ENCODE peak calls at places on chromosomes 4 and X, in eight cellular contexts. A is GM12892, B is adrenal gland, F is transverse colon, Q is stomach, T is heart left ventricle, M is breast epithelium, R is suprapubic skin. V is an unnamed sample.

GRCh38 chr4:79088991-79089705 is 149.9 kb upstream of the PAQR3 start:
- DNase-seq in M (no peak), Q (no peak), B (no peak), F (no peak), T (no peak), A (no peak), R (no peak), V (no peak)

GRCh38 chrX:10533686-10534365 is 86.6 kb downstream of the MID1 start:
- DNase-seq in Q (no peak), R (no peak), F (no peak), M (no peak), B (no peak), A (no peak), T (no peak), V (no peak)

GRCh38 chrX:20143539-20143938 is 1.9 kb upstream of the EIF1AX start:
- DNase-seq in B (no peak), A (no peak), Q (no peak), M (no peak), R (no peak), T (no peak), F (no peak), V (no peak)

GRCh38 chrX:46180258-46180687 is 364.9 kb downstream of the ZNF674 start:
- DNase-seq in A (no peak), Q (no peak), R (no peak), T (no peak), F (no peak), B (no peak), M (no peak), V (no peak)

GRCh38 chrX:15465896-15466651 is 27.1 kb downstream of the PIR start:
- DNase-seq in T (no peak), M (no peak), F (no peak), Q (no peak), A (no peak), B (no peak), R (no peak), V (no peak)

GRCh38 chr4:81019016-81019415 is 11.5 kb upstream of the BMP3 start:
- DNase-seq in B (no peak), A (no peak), R (no peak), T (no peak), F (peak), M (no peak), Q (no peak), V (no peak)

GRCh38 chr4:5660185-5660584 is 48.2 kb downstream of the EVC2 start:
- DNase-seq in F (no peak), R (no peak), A (no peak), M (no peak), B (no peak), Q (no peak), T (no peak), V (no peak)

GRCh38 chr4:25857403-25857802 is 5.4 kb downstream of the SEL1L3 start:
- DNase-seq in A (no peak), M (no peak), B (no peak), R (no peak), F (no peak), Q (no peak), T (no peak), V (no peak)

GRCh38 chr4:168397611-168398169 is 79.1 kb upstream of the DDX60 start:
- DNase-seq in A (no peak), M (no peak), F (no peak), Q (no peak), B (no peak), T (no peak), R (no peak), V (no peak)

GRCh38 chr4:52157641-52158316 is 106.7 kb downstream of the SPATA18 start:
- DNase-seq in M (no peak), Q (no peak), B (no peak), R (no peak), F (no peak), A (no peak), T (no peak), V (peak)

GRCh38 chr4:94515365-94515764 is 63.6 kb downstream of the PDLIM5 start:
- DNase-seq in R (no peak), M (no peak), T (no peak), A (no peak), B (no peak), Q (no peak), F (no peak), V (no peak)

GRCh38 chr4:106809083-106809482 is 227.0 kb downstream of the DKK2 start:
- DNase-seq in M (no peak), B (no peak), A (no peak), F (no peak), Q (no peak), R (no peak), T (no peak), V (no peak)

GRCh38 chr4:89136525-89136924 is 25.2 kb downstream of the TIGD2 start:
- DNase-seq in Q (no peak), F (no peak), R (no peak), B (no peak), M (no peak), A (no peak), T (no peak), V (no peak)

GRCh38 chr4:163167333-163167626 is 590 bp upstream of the NAF1 start:
- DNase-seq in R (no peak), A (no peak), F (no peak), M (no peak), B (no peak), Q (no peak), T (no peak), V (no peak)

DNA sequence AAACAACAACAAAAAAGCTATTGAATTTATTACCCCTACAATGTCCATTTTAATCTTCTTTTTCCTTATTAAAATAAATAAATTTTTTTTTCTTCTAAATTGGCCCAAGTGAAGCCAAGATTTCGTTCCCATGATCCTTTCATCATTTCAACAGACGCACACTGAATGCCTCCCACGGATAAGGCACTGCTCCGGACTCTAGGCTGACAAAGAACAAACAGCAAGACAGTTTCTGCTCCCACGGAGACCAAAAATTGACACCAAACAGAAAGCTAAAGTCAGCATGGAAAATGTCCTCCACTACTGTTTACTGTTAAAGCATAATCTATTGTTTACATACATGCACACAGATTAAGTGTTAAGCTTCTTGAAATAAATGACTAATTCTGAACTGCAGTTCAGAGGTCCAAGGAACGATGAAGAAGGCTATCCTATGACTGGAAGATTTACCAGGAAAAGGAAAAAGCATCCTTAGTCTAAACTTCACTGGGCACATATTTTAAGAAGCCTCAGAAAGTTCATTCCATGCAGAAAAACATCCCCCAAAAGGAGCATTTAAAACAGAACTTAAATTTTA is 199.6 kb downstream of the AASDH start:
- DNase-seq in R (no peak), T (no peak), Q (no peak), M (no peak), B (no peak), F (no peak), A (no peak), V (no peak)
- TF ChIP-seq POLR2A in R (no peak), T (no peak), Q (no peak), M (no peak), B (no peak), F (no peak), A (no peak), V (no peak)

GRCh38 chr4:86657382-86657781 is 63.3 kb downstream of the PTPN13 start:
- DNase-seq in R (no peak), A (no peak), T (no peak), M (no peak), Q (no peak), B (no peak), F (no peak), V (no peak)
- TF ChIP-seq POLR2A in R (no peak), A (no peak), T (no peak), M (no peak), Q (no peak), B (no peak), F (no peak), V (no peak)

GRCh38 chrX:386768-387575 is at the start of gene PPP2R3B:
- DNase-seq in F (peak), A (peak), Q (peak), T (peak), M (peak), R (peak), B (peak), V (peak)
- TF ChIP-seq POLR2A in F (peak), A (peak), Q (no peak), T (peak), M (no peak), R (no peak), B (peak), V (peak)

GRCh38 chrX:153973127-153974002 is 811 bp downstream of the TMEM187 start:
- DNase-seq in T (no peak), M (no peak), R (peak), F (no peak), Q (no peak), B (peak), A (no peak), V (no peak)

GRCh38 chrX:153971632-153972367 is at the start of gene HCFC1:
- DNase-seq in M (peak), Q (peak), B (peak), T (peak), R (peak), F (peak), A (peak), V (peak)

GRCh38 chrX:153974003-153974725 is 1.6 kb downstream of the TMEM187 start:
- DNase-seq in F (no peak), A (no peak), R (peak), B (peak), Q (no peak), T (no peak), M (no peak), V (no peak)

GRCh38 chrX:153971124-153971631 is 440 bp downstream of the HCFC1 start:
- DNase-seq in Q (peak), M (peak), R (peak), F (peak), A (peak), T (peak), B (peak), V (peak)

GRCh38 chrX:153972368-153973126 is at the start of gene TMEM187:
- DNase-seq in A (peak), Q (peak), T (peak), F (peak), R (peak), B (peak), M (peak), V (peak)
- TF ChIP-seq POLR2A in A (peak), Q (no peak), T (no peak), F (no peak), R (peak), B (no peak), M (peak), V (peak)

DNA sequence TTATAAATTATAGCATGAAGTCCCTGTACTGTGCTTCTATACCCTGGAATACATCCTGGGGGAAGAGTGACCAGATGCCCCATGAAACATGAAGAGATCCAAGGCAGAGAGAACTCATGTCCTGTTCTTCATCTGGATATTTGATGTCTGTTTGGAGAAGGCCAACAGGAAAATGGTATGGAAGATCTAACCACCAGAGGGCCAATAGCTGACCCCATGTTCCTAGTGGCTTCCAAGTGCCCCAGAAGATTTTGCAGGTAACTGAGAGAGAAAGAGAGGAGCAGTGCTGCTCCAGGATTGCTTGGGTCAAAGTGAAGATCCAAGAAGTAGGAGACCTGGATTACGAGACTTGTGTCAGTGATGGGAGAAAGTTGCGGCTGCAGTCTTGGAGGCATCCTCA is 90.2 kb upstream of the TSPAN5 start:
- DNase-seq in B (no peak), T (no peak), F (no peak), M (no peak), A (no peak), Q (no peak), R (no peak), V (no peak)
- TF ChIP-seq POLR2A in B (no peak), T (no peak), F (no peak), M (no peak), A (no peak), Q (no peak), R (no peak), V (no peak)

GRCh38 chr4:121800961-121801714 is at the start of gene EXOSC9:
- DNase-seq in M (peak), Q (peak), F (peak), A (peak), B (peak), R (peak), T (peak), V (peak)
- TF ChIP-seq POLR2A in M (peak), Q (peak), F (peak), A (peak), B (peak), R (no peak), T (peak), V (peak)

DNA sequence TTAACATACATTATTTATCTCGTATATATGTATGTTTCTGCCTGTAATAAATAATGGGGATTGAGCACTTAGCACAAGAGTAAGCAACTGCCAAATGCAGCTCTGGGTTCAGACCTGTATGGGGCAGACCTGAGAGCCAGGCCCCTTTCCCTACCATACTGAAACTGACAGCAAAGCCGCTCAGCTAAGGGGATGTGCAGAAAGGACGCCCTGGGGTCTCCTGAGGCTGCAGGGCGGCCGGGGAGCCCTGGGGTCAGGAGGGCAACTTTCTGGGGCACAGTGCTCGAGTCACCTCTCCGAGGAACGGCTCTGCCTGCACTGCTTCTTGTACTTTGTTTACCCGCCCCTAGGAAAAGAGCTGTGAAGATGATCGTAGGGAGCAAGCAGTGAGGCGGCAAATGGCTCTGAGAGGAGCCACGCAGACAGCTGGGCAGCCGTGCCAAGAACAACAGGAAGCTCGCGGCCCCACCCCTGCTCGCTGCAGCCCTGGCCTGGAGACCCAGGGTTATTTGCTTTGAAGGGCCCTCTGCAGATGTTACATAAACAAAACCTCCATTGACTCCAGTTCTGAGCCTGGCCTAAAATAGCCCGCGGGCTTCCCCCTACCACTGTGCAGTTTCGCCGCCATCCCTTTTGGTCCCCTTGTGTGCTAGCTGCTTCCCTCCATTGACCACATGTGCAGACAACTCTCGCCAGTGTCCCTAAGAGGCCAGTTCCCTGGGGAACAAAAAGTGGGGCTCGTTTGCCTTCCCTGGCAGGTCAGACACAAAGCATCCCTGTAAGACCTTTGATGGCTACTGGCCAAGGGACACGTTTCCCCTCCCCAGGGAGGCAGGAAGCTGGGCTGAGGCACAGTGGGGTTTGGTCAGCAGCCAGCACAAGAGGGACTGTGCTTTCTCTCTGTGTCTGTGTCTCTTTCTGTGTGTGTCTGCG is 111.3 kb upstream of the LNX1 start:
- DNase-seq in B (peak), M (peak), A (peak), T (peak), F (peak), R (peak), Q (peak), V (peak)
- TF ChIP-seq POLR2A in B (no peak), M (no peak), A (no peak), T (no peak), F (no peak), R (no peak), Q (no peak), V (no peak)

DNA sequence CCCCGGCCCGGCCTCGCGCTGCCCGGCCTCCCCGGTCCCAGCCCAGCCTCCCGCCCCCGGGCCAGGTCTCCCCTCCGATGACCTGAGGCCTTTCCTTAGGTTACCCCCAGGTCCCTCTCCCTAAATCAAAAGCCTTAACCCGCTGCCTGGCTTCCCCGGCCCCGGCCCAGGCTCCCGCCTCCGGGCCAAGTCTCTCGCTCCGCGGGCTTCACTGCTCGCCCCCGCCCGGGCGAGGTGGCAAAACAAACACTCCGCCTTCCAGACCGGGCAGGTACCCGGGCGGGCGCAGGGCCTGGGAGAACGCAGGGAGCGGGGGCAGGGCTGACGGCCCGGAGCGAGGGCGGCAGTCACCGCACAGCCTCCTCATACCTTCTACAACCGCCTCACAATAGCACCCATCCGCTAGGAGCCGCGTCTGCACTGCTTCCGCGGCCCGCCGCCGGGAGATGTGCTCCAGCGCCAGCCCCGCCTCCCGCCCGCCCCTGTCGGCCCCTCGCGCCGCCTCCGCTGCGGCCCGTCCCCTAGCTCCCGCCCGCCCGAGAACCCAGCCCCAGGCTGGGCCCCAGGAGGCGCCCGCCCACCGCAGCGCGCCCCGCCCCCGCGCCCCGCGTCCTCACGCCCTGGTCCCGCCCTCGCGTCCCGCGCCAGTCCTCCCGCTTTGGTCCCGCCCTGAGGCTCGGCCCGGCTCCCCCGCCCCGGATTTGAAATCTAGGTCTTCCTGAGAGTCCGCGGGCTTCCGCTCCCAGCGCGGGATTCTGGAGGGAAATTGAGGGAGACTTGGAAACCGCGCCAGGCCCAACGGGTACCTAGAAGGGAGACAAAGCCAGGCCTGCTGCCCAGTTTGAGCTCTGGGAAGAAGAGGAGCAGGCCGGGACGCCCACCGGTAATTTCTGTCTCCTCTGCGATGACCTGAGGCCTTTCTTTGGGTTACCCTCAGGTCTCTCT is at the start of the genes CASP3 and PRIMPOL:
- DNase-seq in T (peak), A (peak), B (peak), F (peak), Q (peak), M (peak), R (peak), V (peak)
- TF ChIP-seq POLR2A in T (peak), A (peak), B (peak), F (peak), Q (peak), M (peak), R (peak), V (peak)